ENCODE peak calls at places on chromosomes 12 and 14, in four cellular contexts. One of them, this sample, is unnamed.

GRCh38 chr12:47817272-47818006 is 2.3 kb downstream of the HDAC7 start:
- DNase-seq in Peyer's patch: no peak
- DNase-seq in A673: no peak
- DNase-seq in CD4-positive, alpha-beta memory T cell: no peak
- DNase-seq in this sample: peak; percentile 56

GRCh38 chr12:131441638-131442336 is 269.1 kb upstream of the SFSWAP start:
- DNase-seq in A673: no peak
- DNase-seq in CD4-positive, alpha-beta memory T cell: no peak
- DNase-seq in Peyer's patch: no peak
- DNase-seq in this sample: no peak

GRCh38 chr14:50303744-50304471 is 8.1 kb downstream of the L2HGDH start:
- DNase-seq in CD4-positive, alpha-beta memory T cell: no peak
- DNase-seq in Peyer's patch: no peak
- DNase-seq in A673: peak; percentile 23
- DNase-seq in this sample: peak; percentile 56

GRCh38 chr12:18297883-18298282 is 36.6 kb downstream of the PIK3C2G start:
- DNase-seq in CD4-positive, alpha-beta memory T cell: no peak
- DNase-seq in Peyer's patch: no peak
- DNase-seq in A673: no peak
- DNase-seq in this sample: no peak

GRCh38 chr12:107277850-107278249 is 184.5 kb upstream of the CRY1 start:
- DNase-seq in Peyer's patch: no peak
- DNase-seq in CD4-positive, alpha-beta memory T cell: no peak
- DNase-seq in A673: peak; percentile 92
- DNase-seq in this sample: no peak

GRCh38 chr12:52920937-52921336 is 16.1 kb upstream of the KRT8 start:
- DNase-seq in Peyer's patch: no peak
- DNase-seq in A673: no peak
- DNase-seq in CD4-positive, alpha-beta memory T cell: no peak
- DNase-seq in this sample: no peak

GRCh38 chr14:76644875-76645518 is 116.3 kb upstream of the VASH1 start:
- DNase-seq in Peyer's patch: no peak
- DNase-seq in CD4-positive, alpha-beta memory T cell: no peak
- DNase-seq in A673: peak; percentile 77
- DNase-seq in this sample: peak; percentile 79

GRCh38 chr14:66507181-66507721 is 696 bp upstream of the GPHN start:
- DNase-seq in CD4-positive, alpha-beta memory T cell: no peak
- DNase-seq in Peyer's patch: no peak
- DNase-seq in A673: no peak
- DNase-seq in this sample: no peak

GRCh38 chr12:108799528-108800243 is 57.7 kb downstream of the SSH1 start:
- DNase-seq in A673: no peak
- DNase-seq in Peyer's patch: no peak
- DNase-seq in CD4-positive, alpha-beta memory T cell: no peak
- DNase-seq in this sample: peak; percentile 93

GRCh38 chr12:31570880-31571279 is 20.1 kb downstream of the DENND5B start:
- DNase-seq in A673: no peak
- DNase-seq in CD4-positive, alpha-beta memory T cell: no peak
- DNase-seq in Peyer's patch: no peak
- DNase-seq in this sample: no peak

GRCh38 chr14:56810850-56811595 is 744 bp upstream of the OTX2 start:
- DNase-seq in CD4-positive, alpha-beta memory T cell: no peak
- DNase-seq in A673: peak; percentile 52
- DNase-seq in Peyer's patch: no peak
- DNase-seq in this sample: no peak

GRCh38 chr12:113712481-113712880 is 240.8 kb upstream of the LHX5 start:
- DNase-seq in CD4-positive, alpha-beta memory T cell: no peak
- DNase-seq in A673: no peak
- DNase-seq in Peyer's patch: no peak
- DNase-seq in this sample: no peak

GRCh38 chr12:104133861-104134260 is 4.1 kb downstream of the NFYB start:
- DNase-seq in Peyer's patch: no peak
- DNase-seq in CD4-positive, alpha-beta memory T cell: no peak
- DNase-seq in A673: no peak
- DNase-seq in this sample: no peak

GRCh38 chr14:45073480-45073879 is 10.4 kb upstream of the PRPF39 start:
- DNase-seq in CD4-positive, alpha-beta memory T cell: no peak
- DNase-seq in A673: no peak
- DNase-seq in Peyer's patch: no peak
- DNase-seq in this sample: no peak

GRCh38 chr12:89663577-89664357 is 44.9 kb downstream of the ATP2B1 start:
- DNase-seq in A673: peak; percentile 28
- DNase-seq in CD4-positive, alpha-beta memory T cell: peak; percentile 60
- DNase-seq in Peyer's patch: no peak
- DNase-seq in this sample: peak; percentile 64

GRCh38 chr12:82673698-82674097 is 13.0 kb upstream of the TMTC2 start:
- DNase-seq in CD4-positive, alpha-beta memory T cell: no peak
- DNase-seq in A673: no peak
- DNase-seq in Peyer's patch: no peak
- DNase-seq in this sample: no peak

GRCh38 chr12:131828671-131829350 is 618 bp downstream of the MMP17 start:
- DNase-seq in A673: peak; percentile 40
- DNase-seq in Peyer's patch: no peak
- DNase-seq in CD4-positive, alpha-beta memory T cell: no peak
- DNase-seq in this sample: no peak

GRCh38 chr14:37994846-37995372 is 212.8 kb upstream of the SSTR1 start:
- DNase-seq in A673: no peak
- DNase-seq in CD4-positive, alpha-beta memory T cell: no peak
- DNase-seq in Peyer's patch: no peak
- DNase-seq in this sample: no peak

GRCh38 chr12:83690465-83690864 is 1003.8 kb downstream of the TMTC2 start:
- DNase-seq in CD4-positive, alpha-beta memory T cell: no peak
- DNase-seq in Peyer's patch: no peak
- DNase-seq in A673: no peak
- DNase-seq in this sample: no peak

GRCh38 chr14:60848066-60848465 is 113.5 kb downstream of the MNAT1 start:
- DNase-seq in A673: no peak
- DNase-seq in Peyer's patch: no peak
- DNase-seq in CD4-positive, alpha-beta memory T cell: no peak
- DNase-seq in this sample: no peak

GRCh38 chr12:2163172-2163927 is 110.6 kb downstream of the CACNA1C start:
- DNase-seq in Peyer's patch: peak; percentile 87
- DNase-seq in CD4-positive, alpha-beta memory T cell: no peak
- DNase-seq in A673: no peak
- DNase-seq in this sample: no peak

GRCh38 chr12:69101505-69101904 is 137.9 kb upstream of the CPSF6 start:
- DNase-seq in CD4-positive, alpha-beta memory T cell: no peak
- DNase-seq in Peyer's patch: no peak
- DNase-seq in A673: no peak
- DNase-seq in this sample: no peak

GRCh38 chr14:32940066-32940651 is 1.5 kb downstream of the NPAS3 start:
- DNase-seq in A673: peak; percentile 89
- DNase-seq in CD4-positive, alpha-beta memory T cell: no peak
- DNase-seq in Peyer's patch: no peak
- DNase-seq in this sample: no peak

GRCh38 chr14:99792551-99793212 is 531 bp upstream of the EML1 start:
- DNase-seq in Peyer's patch: no peak
- DNase-seq in A673: peak; percentile 23
- DNase-seq in CD4-positive, alpha-beta memory T cell: no peak
- DNase-seq in this sample: no peak

GRCh38 chr12:67419810-67420209 is 150.7 kb downstream of the CAND1 start:
- DNase-seq in Peyer's patch: no peak
- DNase-seq in CD4-positive, alpha-beta memory T cell: no peak
- DNase-seq in A673: no peak
- DNase-seq in this sample: no peak

GRCh38 chr14:48703728-48704467 is 882.3 kb downstream of the RPS29 start:
- DNase-seq in A673: no peak
- DNase-seq in CD4-positive, alpha-beta memory T cell: no peak
- DNase-seq in Peyer's patch: no peak
- DNase-seq in this sample: peak; percentile 74

GRCh38 chr14:62001988-62002387 is 239.8 kb downstream of the SNAPC1 start:
- DNase-seq in A673: no peak
- DNase-seq in CD4-positive, alpha-beta memory T cell: no peak
- DNase-seq in Peyer's patch: no peak
- DNase-seq in this sample: no peak

GRCh38 chr12:27782481-27782880 is 2.4 kb upstream of the MANSC4 start:
- DNase-seq in CD4-positive, alpha-beta memory T cell: no peak
- DNase-seq in Peyer's patch: no peak
- DNase-seq in A673: no peak
- DNase-seq in this sample: no peak

GRCh38 chr14:53947452-53948180 is 9.0 kb downstream of the BMP4 start:
- DNase-seq in A673: no peak
- DNase-seq in CD4-positive, alpha-beta memory T cell: no peak
- DNase-seq in Peyer's patch: no peak
- DNase-seq in this sample: no peak

GRCh38 chr12:54991161-54991991 is 6.8 kb upstream of the TESPA1 start:
- DNase-seq in CD4-positive, alpha-beta memory T cell: peak; percentile 54
- DNase-seq in A673: no peak
- DNase-seq in Peyer's patch: no peak
- DNase-seq in this sample: peak; percentile 78

GRCh38 chr12:78759387-78759786 is 105.2 kb upstream of the SYT1 start:
- DNase-seq in Peyer's patch: no peak
- DNase-seq in A673: peak; percentile 29
- DNase-seq in CD4-positive, alpha-beta memory T cell: no peak
- DNase-seq in this sample: no peak

GRCh38 chr12:57918182-57918581 is 23.2 kb upstream of the ATP23 start:
- DNase-seq in Peyer's patch: no peak
- DNase-seq in A673: no peak
- DNase-seq in CD4-positive, alpha-beta memory T cell: no peak
- DNase-seq in this sample: no peak

GRCh38 chr14:52607061-52607460 is 54.4 kb downstream of the GPR137C start:
- DNase-seq in Peyer's patch: no peak
- DNase-seq in CD4-positive, alpha-beta memory T cell: no peak
- DNase-seq in A673: no peak
- DNase-seq in this sample: no peak

GRCh38 chr14:95269493-95269892 is 50.2 kb downstream of the CLMN start:
- DNase-seq in A673: no peak
- DNase-seq in Peyer's patch: no peak
- DNase-seq in CD4-positive, alpha-beta memory T cell: no peak
- DNase-seq in this sample: peak; percentile 52

GRCh38 chr12:124498870-124499753 is 68.3 kb downstream of the NCOR2 start:
- DNase-seq in A673: peak; percentile 41
- DNase-seq in Peyer's patch: no peak
- DNase-seq in CD4-positive, alpha-beta memory T cell: no peak
- DNase-seq in this sample: no peak

GRCh38 chr14:102481791-102482238 is 27.8 kb downstream of the ANKRD9 start:
- DNase-seq in CD4-positive, alpha-beta memory T cell: no peak
- DNase-seq in Peyer's patch: peak; percentile 64
- DNase-seq in A673: no peak
- DNase-seq in this sample: no peak

GRCh38 chr12:52152905-52153317 is 38.9 kb downstream of the KRT80 start:
- DNase-seq in A673: no peak
- DNase-seq in CD4-positive, alpha-beta memory T cell: no peak
- DNase-seq in Peyer's patch: no peak
- DNase-seq in this sample: no peak

GRCh38 chr14:70716958-70717357 is 75.2 kb downstream of the TTC9 start:
- DNase-seq in A673: no peak
- DNase-seq in Peyer's patch: no peak
- DNase-seq in CD4-positive, alpha-beta memory T cell: no peak
- DNase-seq in this sample: no peak

GRCh38 chr12:76444408-76444984 is 96.3 kb upstream of the BBS10 start:
- DNase-seq in A673: no peak
- DNase-seq in Peyer's patch: no peak
- DNase-seq in CD4-positive, alpha-beta memory T cell: no peak
- DNase-seq in this sample: no peak

GRCh38 chr12:109389146-109389545 is 41.4 kb downstream of the MYO1H start:
- DNase-seq in CD4-positive, alpha-beta memory T cell: no peak
- DNase-seq in Peyer's patch: no peak
- DNase-seq in A673: peak; percentile 54
- DNase-seq in this sample: peak; percentile 84

GRCh38 chr14:21078287-21078686 is 8.2 kb downstream of the ARHGEF40 start:
- DNase-seq in CD4-positive, alpha-beta memory T cell: no peak
- DNase-seq in Peyer's patch: no peak
- DNase-seq in A673: no peak
- DNase-seq in this sample: no peak
- H3K36me3 ChIP-seq in CD4-positive, alpha-beta memory T cell: no peaks in the 10 kb centered on the region
- H3K36me3 ChIP-seq in Peyer's patch: peaks cover 76% of the 10 kb centered on the region
- H3K36me3 ChIP-seq in A673: peaks cover 90% of the 10 kb centered on the region
- H3K36me3 ChIP-seq in this sample: no peaks in the 10 kb centered on the region

GRCh38 chr14:63470877-63471565 is 72.2 kb downstream of the PPP2R5E start:
- DNase-seq in CD4-positive, alpha-beta memory T cell: no peak
- DNase-seq in Peyer's patch: no peak
- DNase-seq in A673: peak; percentile 84
- DNase-seq in this sample: no peak
- H3K27ac ChIP-seq in CD4-positive, alpha-beta memory T cell: no peak overlapping the region
- H3K27ac ChIP-seq in Peyer's patch: no peak overlapping the region
- H3K27ac ChIP-seq in A673: peak overlapping the region; percentile 34
- H3K27ac ChIP-seq in this sample: peak overlapping the region; percentile 1

DNA sequence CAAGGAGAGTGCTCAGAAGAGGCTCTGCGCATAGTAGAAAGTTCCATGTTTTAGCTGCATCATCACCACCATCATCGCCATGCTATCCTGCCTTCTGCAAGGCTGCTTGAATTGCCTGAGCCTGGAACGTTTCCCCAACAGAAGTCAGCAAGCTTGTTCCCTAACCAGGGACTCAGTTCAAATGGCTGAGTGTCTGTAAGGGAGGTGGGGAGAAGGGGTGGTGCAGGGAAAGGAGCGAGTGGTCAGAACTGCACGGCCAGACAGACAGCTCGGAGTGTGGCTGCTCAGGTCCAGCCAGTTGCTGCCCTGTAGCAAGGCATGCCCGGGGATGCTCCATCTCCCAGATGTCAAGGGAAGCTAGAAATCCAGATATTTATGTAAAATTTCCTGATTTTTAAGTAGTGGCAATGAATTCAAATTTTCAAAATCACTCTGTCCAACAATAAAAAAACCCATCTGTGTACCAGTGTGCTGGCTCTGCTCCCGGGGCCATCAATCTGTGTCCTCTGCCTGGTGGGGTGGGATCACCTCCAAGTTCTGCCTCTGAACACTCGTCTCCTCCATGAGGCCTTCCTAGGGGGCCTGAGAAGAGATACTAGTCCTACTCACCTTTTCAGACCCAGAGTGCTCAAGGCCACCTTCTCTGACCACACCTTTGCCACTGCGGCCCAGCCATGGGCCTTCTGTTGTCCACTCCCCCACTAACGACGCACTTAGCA is 162.7 kb downstream of the FOXN3 start:
- DNase-seq in A673: no peak
- DNase-seq in CD4-positive, alpha-beta memory T cell: no peak
- DNase-seq in Peyer's patch: no peak
- DNase-seq in this sample: no peak
- H3K36me3 ChIP-seq in A673: no peaks in the 10 kb centered on the region
- H3K36me3 ChIP-seq in CD4-positive, alpha-beta memory T cell: no peaks in the 10 kb centered on the region
- H3K36me3 ChIP-seq in Peyer's patch: peaks cover 3% of the 10 kb centered on the region
- H3K36me3 ChIP-seq in this sample: no peaks in the 10 kb centered on the region

DNA sequence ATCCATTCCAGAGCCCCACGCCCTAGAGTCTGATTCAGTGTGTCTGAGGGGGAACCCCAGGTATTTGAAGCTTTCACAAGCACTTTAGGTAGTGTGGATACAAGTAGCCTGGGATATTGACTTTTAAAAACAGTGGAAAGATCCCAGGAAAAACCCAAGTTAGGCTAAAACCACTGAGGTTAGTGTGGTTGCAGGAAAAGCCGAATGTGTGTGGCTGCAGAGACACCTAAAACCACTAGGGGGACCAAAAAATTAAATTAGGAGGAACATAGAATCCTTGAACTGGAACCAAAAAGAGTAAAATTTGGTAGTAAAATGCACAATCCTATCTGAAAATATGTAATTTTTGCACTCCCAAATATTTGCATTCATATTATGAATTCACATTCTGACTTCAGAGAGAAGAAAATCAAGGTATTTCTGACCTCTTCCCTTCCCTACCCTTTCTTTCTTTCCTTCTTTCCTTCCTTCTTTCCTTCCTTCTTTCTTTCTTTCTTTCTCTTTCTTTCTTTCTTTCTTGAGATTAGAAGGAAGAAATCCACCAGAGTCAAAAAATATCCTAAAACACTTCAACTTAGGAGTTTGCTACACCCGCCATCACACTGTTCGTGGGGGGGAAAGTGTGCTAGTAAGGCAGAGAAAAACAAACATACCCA is 37.8 kb downstream of the SLCO1A2 start:
- DNase-seq in Peyer's patch: no peak
- DNase-seq in CD4-positive, alpha-beta memory T cell: no peak
- DNase-seq in A673: peak; percentile 15
- DNase-seq in this sample: peak; percentile 54
- H3K27ac ChIP-seq in Peyer's patch: no peak overlapping the region
- H3K27ac ChIP-seq in CD4-positive, alpha-beta memory T cell: no peak overlapping the region
- H3K27ac ChIP-seq in A673: no peak overlapping the region
- H3K27ac ChIP-seq in this sample: no peak overlapping the region

This sample was measured in Karpas-422.